ENCODE peak calls at places on chromosomes 5 and 9, in four cellular contexts. D is progenitor cell of endocrine pancreas, R is astrocyte of the cerebellum, P is PC-9. F is an unnamed sample.

GRCh38 chr9:123735376-123735775 is 194.6 kb downstream of the DENND1A start:
- DNase-seq in D (no peak), R (no peak), P (no peak), F (no peak)

GRCh38 chr9:27273186-27273585 is 23.8 kb downstream of the EQTN start:
- DNase-seq in P (no peak), D (no peak), R (no peak), F (no peak)

GRCh38 chr9:99112750-99113417 is 8.0 kb downstream of the TGFBR1 start:
- DNase-seq in D (no peak), R (no peak), P (no peak), F (no peak)

GRCh38 chr5:160315968-160316367 is 3.6 kb upstream of the CCNJL start:
- DNase-seq in D (no peak), P (peak), R (peak), F (no peak)

GRCh38 chr5:172453986-172454354 is 355 bp downstream of the SH3PXD2B start:
- DNase-seq in R (no peak), P (no peak), D (peak), F (peak)

GRCh38 chr9:108775901-108776306 is 79.9 kb downstream of the ACTL7B start:
- DNase-seq in R (no peak), D (no peak), P (no peak), F (no peak)

GRCh38 chr5:80318212-80318611 is 1.6 kb upstream of the SPZ1 start:
- DNase-seq in D (no peak), P (no peak), R (no peak), F (peak)

GRCh38 chr5:89595065-89595464 is 712.1 kb upstream of the MEF2C start:
- DNase-seq in R (peak), P (no peak), D (no peak), F (no peak)

GRCh38 chr5:73274870-73275756 is 102.1 kb downstream of the TMEM174 start:
- DNase-seq in R (no peak), P (no peak), D (no peak), F (no peak)

GRCh38 chr5:141647851-141648250 is 3.4 kb downstream of the FCHSD1 start:
- DNase-seq in P (no peak), D (no peak), R (no peak), F (no peak)
- TF ChIP-seq CTCF in P (no peak), D (no peak), R (no peak), F (no peak)

GRCh38 chr5:98773464-98774191 is at the start of gene RGMB:
- DNase-seq in D (peak), R (peak), P (peak), F (peak)
- TF ChIP-seq CTCF in D (no peak), R (no peak), P (no peak), F (no peak)

GRCh38 chr9:134175808-134176598 is 11.6 kb upstream of the RNU6ATAC start:
- DNase-seq in P (no peak), D (no peak), R (no peak), F (peak)
- TF ChIP-seq CTCF in P (no peak), D (peak), R (peak), F (no peak)

DNA sequence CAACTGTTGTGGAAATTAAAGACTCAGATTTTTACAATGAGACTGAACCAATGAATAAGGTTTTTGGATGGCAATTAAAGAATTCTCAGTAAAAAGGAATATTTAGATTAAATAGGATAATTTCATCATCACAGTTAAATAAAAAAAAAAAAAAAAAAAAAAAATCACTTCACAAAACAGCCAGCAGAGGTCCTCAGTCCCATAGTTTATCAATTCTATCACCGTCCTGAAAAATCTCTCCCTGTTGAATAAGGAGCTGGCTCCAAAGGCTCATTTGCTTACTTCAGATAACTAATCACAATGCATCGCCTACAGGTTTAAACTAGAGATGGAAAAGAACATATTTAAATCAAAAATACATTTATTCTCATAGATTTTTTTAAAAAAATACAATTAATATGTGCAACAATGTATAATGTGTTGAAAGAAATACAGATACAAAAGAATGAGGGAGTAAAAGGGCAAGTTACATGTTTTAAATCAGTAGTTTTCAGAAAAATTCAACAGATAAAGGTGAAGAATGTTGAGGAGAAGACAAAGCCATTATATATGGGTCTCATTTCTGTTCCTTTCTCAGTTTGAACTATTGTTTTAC is 175.8 kb upstream of the CHD1 start:
- DNase-seq in D (no peak), R (peak), P (no peak), F (no peak)
- TF ChIP-seq CTCF in D (peak), R (peak), P (peak), F (peak)

GRCh38 chr9:109993250-109993978 is 213.4 kb downstream of the PALM2AKAP2 start:
- DNase-seq in D (no peak), R (no peak), P (no peak), F (no peak)

GRCh38 chr9:109986423-109987055 is 206.5 kb downstream of the PALM2AKAP2 start:
- DNase-seq in P (peak), R (peak), D (no peak), F (no peak)

GRCh38 chr9:109992293-109992692 is 212.3 kb downstream of the PALM2AKAP2 start:
- DNase-seq in R (no peak), P (no peak), D (no peak), F (no peak)

GRCh38 chr9:109989296-109989695 is 209.3 kb downstream of the PALM2AKAP2 start:
- DNase-seq in R (no peak), P (no peak), D (no peak), F (no peak)

DNA sequence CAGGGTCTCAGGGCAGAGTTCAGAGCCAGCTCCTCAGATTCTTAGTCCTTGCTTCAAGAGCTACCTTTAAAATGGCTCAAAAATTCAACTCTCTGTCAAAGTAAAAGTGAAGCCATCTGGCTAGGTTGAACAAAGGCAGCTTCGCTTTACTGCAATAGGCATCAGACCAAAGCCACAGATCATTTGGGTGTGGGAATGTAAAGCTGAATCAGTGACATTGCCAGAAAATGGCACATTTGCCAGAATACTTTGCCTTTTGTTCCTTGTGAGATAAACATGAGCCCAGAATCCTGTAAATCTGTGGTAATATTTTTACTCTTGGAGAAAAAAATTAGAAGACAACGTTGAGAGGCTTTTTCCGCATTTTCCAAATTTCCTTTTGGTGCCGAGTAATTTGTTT is 210.5 kb downstream of the PALM2AKAP2 start:
- DNase-seq in D (no peak), P (no peak), R (peak), F (no peak)
- TF ChIP-seq CTCF in D (no peak), P (no peak), R (no peak), F (no peak)

DNA sequence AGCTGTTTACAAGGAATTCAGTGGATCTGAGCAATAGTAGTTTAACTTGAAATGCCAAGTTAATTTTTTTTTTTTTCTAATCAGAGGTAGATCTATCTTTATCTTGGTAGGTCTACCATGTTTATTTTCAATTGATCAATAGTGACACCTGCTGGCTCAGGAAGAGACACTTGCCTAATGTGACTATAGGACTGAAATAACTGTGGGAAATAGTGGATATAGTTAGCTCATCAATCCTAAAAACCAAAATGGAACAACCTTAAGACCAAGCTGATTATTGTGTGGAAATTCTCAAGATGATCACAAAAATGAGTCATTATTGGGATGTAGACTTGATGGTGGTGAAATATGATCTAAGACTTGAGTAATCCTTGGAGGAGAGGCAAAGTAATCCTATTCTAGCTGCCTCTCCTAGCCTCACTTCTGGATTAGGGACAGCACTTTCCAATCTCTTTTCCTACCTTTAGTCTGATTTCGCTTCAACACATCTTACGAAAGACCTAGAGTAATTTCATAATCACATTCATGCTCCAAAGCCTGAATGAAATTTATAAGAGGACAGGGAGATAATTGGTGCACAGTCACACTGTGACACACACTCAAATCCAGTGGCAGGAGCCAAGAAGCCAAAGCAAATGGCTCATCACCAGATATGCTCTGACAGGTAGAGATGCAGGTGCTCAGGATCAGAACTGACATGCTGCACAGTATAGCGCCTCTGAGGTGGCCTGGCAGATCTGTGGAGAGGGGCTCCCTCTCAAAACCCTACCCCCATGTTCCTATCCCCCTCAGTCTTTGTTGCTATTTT is 156.3 kb downstream of the HMHB1 start:
- DNase-seq in P (peak), D (no peak), R (peak), F (no peak)
- TF ChIP-seq CTCF in P (peak), D (peak), R (peak), F (no peak)

GRCh38 chr9:128764361-128764760 is 7.4 kb downstream of the ZER1 start:
- DNase-seq in D (no peak), R (no peak), P (no peak), F (no peak)
- TF ChIP-seq CTCF in D (no peak), R (no peak), P (no peak), F (no peak)

DNA sequence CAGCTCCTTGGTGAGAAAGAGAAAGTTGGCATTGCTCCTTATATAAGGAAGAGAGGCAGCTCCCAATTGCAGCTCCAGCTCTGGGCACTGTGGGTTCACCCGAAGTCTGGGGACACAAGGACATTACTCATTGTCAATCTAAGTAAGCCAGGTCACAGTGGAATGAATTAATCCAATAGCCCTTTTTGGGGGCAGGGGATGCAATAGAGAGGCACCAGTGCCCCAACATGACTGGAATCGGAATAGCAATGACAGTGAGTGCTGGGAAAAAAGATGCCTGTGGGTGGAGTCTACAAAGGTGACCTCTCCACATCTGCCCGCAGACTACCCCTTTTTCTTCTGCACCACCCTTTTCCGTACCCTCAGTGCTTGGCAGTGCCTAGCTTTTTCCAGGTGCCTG is 11.1 kb upstream of the NEUROG1 start:
- DNase-seq in D (no peak), P (no peak), R (no peak), F (no peak)
- TF ChIP-seq CTCF in D (no peak), P (no peak), R (no peak), F (no peak)